ENCODE peak calls at places on chromosomes 11 and 22, in seven cellular contexts. G is activated CD4-positive, CD25-positive, alpha-beta regulatory T cell treated with anti-CD3 and anti-CD28 coated beads, Interleukin-2, amount 50 U/mL, for 16 hours; S is stimulated activated CD4-positive, alpha-beta T cell treated with anti-CD3 and anti-CD28 coated beads, Interleukin-1b, Interleukin-23, amount 100 ng/mL, for 1 hour; Y is MCF 10A; F is PC-3; I is iris pigment epithelial cell; L is kidney glomerular epithelial cell. Z is an unnamed sample.

GRCh38 chr22:47612136-47612910 is 849.9 kb downstream of the TBC1D22A start:
- DNase-seq in F (no peak), L (no peak), I (no peak), G (no peak), Y (no peak), S (no peak), Z (no peak)

GRCh38 chr11:36746886-36747710 is 149.1 kb upstream of the RAG2 start:
- DNase-seq in I (peak; percentile 91), Y (peak; percentile 92), F (peak; percentile 91), G (peak; percentile 50), S (peak; percentile 41), L (peak; percentile 85), Z (peak; percentile 91)

GRCh38 chr11:55357560-55358184 is 10.1 kb upstream of the OR4A15 start:
- DNase-seq in S (no peak), I (no peak), F (peak; percentile 31), G (no peak), Y (no peak), L (no peak), Z (peak; percentile 3)

GRCh38 chr11:68326334-68327215 is 14.2 kb downstream of the LRP5 start:
- DNase-seq in F (no peak), G (no peak), L (no peak), S (no peak), Y (no peak), I (no peak), Z (no peak)

GRCh38 chr11:78893996-78894395 is 319.3 kb upstream of the NARS2 start:
- DNase-seq in G (no peak), S (no peak), L (no peak), I (no peak), F (no peak), Y (no peak), Z (no peak)

GRCh38 chr11:41377709-41378394 is 81.6 kb downstream of the LRRC4C start:
- DNase-seq in L (no peak), I (no peak), G (no peak), F (no peak), S (no peak), Y (no peak), Z (no peak)

GRCh38 chr11:93727985-93728791 is 13.1 kb downstream of the TAF1D start:
- DNase-seq in I (peak; percentile 60), F (no peak), G (no peak), S (no peak), L (no peak), Y (peak; percentile 27), Z (no peak)

GRCh38 chr11:124551987-124552386 is 8.5 kb upstream of the OR8B12 start:
- DNase-seq in G (no peak), F (no peak), L (no peak), Y (no peak), I (no peak), S (no peak), Z (no peak)

GRCh38 chr11:12377106-12377823 is at the start of gene PARVA:
- DNase-seq in I (peak; percentile 79), L (peak; percentile 61), S (no peak), G (no peak), Y (peak; percentile 66), F (peak; percentile 66), Z (no peak)

GRCh38 chr11:62556872-62557631 is 10.4 kb upstream of the AHNAK start:
- DNase-seq in S (no peak), Y (peak; percentile 43), L (no peak), I (no peak), F (peak; percentile 55), G (no peak), Z (no peak)

GRCh38 chr22:38163844-38164577 is 17.6 kb downstream of the PLA2G6 start:
- DNase-seq in G (no peak), Y (no peak), L (peak; percentile 67), S (no peak), I (no peak), F (no peak), Z (no peak)

GRCh38 chr11:75635009-75635909 is 33.6 kb downstream of the MAP6 start:
- DNase-seq in I (peak; percentile 26), L (no peak), G (no peak), S (no peak), F (no peak), Y (no peak), Z (no peak)

GRCh38 chr11:95994340-95994728 is 70.4 kb upstream of the MTMR2 start:
- DNase-seq in G (no peak), S (no peak), I (no peak), L (no peak), Y (no peak), F (no peak), Z (no peak)

GRCh38 chr11:74018331-74019005 is 9.6 kb upstream of the UCP3 start:
- DNase-seq in F (peak; percentile 88), I (peak; percentile 95), Y (peak; percentile 73), G (no peak), S (no peak), L (no peak), Z (no peak)

GRCh38 chr11:115325523-115325922 is 178.7 kb downstream of the CADM1 start:
- DNase-seq in I (no peak), L (no peak), F (no peak), Y (no peak), G (no peak), S (no peak), Z (no peak)

Z was measured in SK-N-MC.